ENCODE peak calls at places on chromosomes 2 and 18, in nine cellular contexts. Z is NCI-H1105; L is adipocyte; K is SK-N-SH; V is Calu3; I is hippocampal formation; D is endothelial cell; E is dorsolateral prefrontal cortex; H is CD4-positive, alpha-beta T cell. J is an unnamed sample.

GRCh38 chr18:66646622-66647021 is 42.7 kb upstream of the CDH19 start:
- DNase-seq in E (no peak), K (no peak), V (no peak), D (no peak), L (no peak), Z (no peak), H (no peak), I (no peak), J (no peak)

GRCh38 chr2:217929757-217930707 is 72.8 kb downstream of the TNS1 start:
- DNase-seq in L (peak), D (no peak), Z (no peak), H (no peak), I (no peak), V (no peak), E (no peak), K (no peak), J (no peak)

GRCh38 chr2:240557808-240558207 is at the start of gene ANKMY1:
- DNase-seq in V (peak), I (peak), Z (no peak), D (peak), H (peak), E (peak), L (peak), K (peak), J (peak)

GRCh38 chr2:151394509-151394908 is 15.2 kb upstream of the RIF1 start:
- DNase-seq in L (no peak), K (no peak), D (no peak), I (no peak), E (no peak), Z (no peak), H (no peak), V (no peak), J (no peak)

GRCh38 chr2:9765611-9766531 is 77.4 kb upstream of the TAF1B start:
- DNase-seq in V (no peak), L (no peak), Z (no peak), D (no peak), H (no peak), E (no peak), K (no peak), I (no peak), J (no peak)

GRCh38 chr18:78948221-78948620 is 31.4 kb upstream of the SALL3 start:
- DNase-seq in D (no peak), V (no peak), K (no peak), E (no peak), H (no peak), I (no peak), L (no peak), Z (no peak), J (no peak)

GRCh38 chr2:84833481-84834150 is 47.3 kb downstream of the TRABD2A start:
- DNase-seq in E (no peak), L (no peak), V (no peak), H (no peak), D (no peak), I (no peak), Z (no peak), K (no peak), J (no peak)

GRCh38 chr2:71927757-71928715 is 219.6 kb downstream of the CYP26B1 start:
- DNase-seq in K (no peak), L (no peak), I (no peak), Z (no peak), H (no peak), E (no peak), V (no peak), D (no peak), J (no peak)

GRCh38 chr2:212367431-212367830 is 171.2 kb downstream of the ERBB4 start:
- DNase-seq in K (no peak), I (no peak), E (no peak), D (no peak), H (no peak), V (no peak), L (no peak), Z (no peak), J (no peak)

GRCh38 chr2:175003875-175004729 is 1.1 kb downstream of the CHN1 start:
- DNase-seq in L (peak), Z (no peak), I (no peak), E (no peak), K (no peak), V (no peak), H (no peak), D (peak), J (no peak)

GRCh38 chr2:228720895-228721294 is 539.4 kb upstream of the SPHKAP start:
- DNase-seq in D (no peak), E (no peak), I (no peak), L (no peak), V (no peak), Z (no peak), H (no peak), K (no peak), J (no peak)

GRCh38 chr2:213150315-213150951 is 979 bp downstream of the IKZF2 start:
- DNase-seq in D (no peak), Z (no peak), E (no peak), H (no peak), I (peak), V (peak), K (no peak), L (peak), J (peak)

GRCh38 chr2:47530105-47530504 is 127.1 kb downstream of the MSH2 start:
- DNase-seq in V (no peak), K (no peak), I (no peak), L (no peak), E (no peak), Z (no peak), H (no peak), D (no peak), J (no peak)

J was measured in left colon.